ENCODE peak calls at places on chromosomes 11 and 22, in eight cellular contexts. J, F, S, V, Q, Y, B and N are unnamed samples.

GRCh38 chr11:119316017-119316728 is 757 bp downstream of the MCAM start:
- DNase-seq in J (peak), F (peak), S (no peak), V (peak), Q (no peak), Y (peak), B (no peak), N (no peak)

GRCh38 chr22:36641902-36642640 is 61.5 kb downstream of the CACNG2 start:
- DNase-seq in J (no peak), F (no peak), S (peak), V (no peak), Q (no peak), Y (no peak), B (no peak), N (no peak)

GRCh38 chr22:23062616-23063538 is 7.4 kb upstream of the GNAZ start:
- DNase-seq in J (no peak), F (no peak), S (no peak), V (no peak), Q (no peak), Y (no peak), B (peak), N (no peak)

GRCh38 chr11:25901415-25901814 is 430.5 kb upstream of the ANO3 start:
- DNase-seq in J (no peak), F (no peak), S (no peak), V (no peak), Q (no peak), Y (no peak), B (no peak), N (no peak)

GRCh38 chr11:9776203-9776602 is 112.3 kb downstream of the SWAP70 start:
- DNase-seq in J (no peak), F (no peak), S (no peak), V (no peak), Q (no peak), Y (no peak), B (no peak), N (no peak)

GRCh38 chr11:117634756-117635593 is 162.0 kb downstream of the DSCAML1 start:
- DNase-seq in J (no peak), F (no peak), S (peak), V (no peak), Q (no peak), Y (no peak), B (no peak), N (no peak)

GRCh38 chr11:132872223-132872622 is 660.1 kb downstream of the OPCML start:
- DNase-seq in J (no peak), F (no peak), S (no peak), V (no peak), Q (no peak), Y (no peak), B (no peak), N (no peak)

GRCh38 chr11:61645179-61645868 is 34.9 kb upstream of the DAGLA start:
- DNase-seq in J (peak), F (no peak), S (no peak), V (peak), Q (no peak), Y (no peak), B (no peak), N (no peak)

GRCh38 chr11:71936825-71937224 is 8.0 kb downstream of the RNF121 start:
- DNase-seq in J (no peak), F (no peak), S (peak), V (no peak), Q (no peak), Y (no peak), B (no peak), N (no peak)

GRCh38 chr22:29702025-29702930 is 17.5 kb upstream of the CABP7 start:
- DNase-seq in J (peak), F (no peak), S (no peak), V (no peak), Q (peak), Y (no peak), B (peak), N (no peak)

GRCh38 chr11:45166604-45166897 is 20.1 kb downstream of the PRDM11 start:
- DNase-seq in J (no peak), F (no peak), S (no peak), V (no peak), Q (no peak), Y (no peak), B (no peak), N (no peak)

GRCh38 chr22:47051435-47052175 is 289.2 kb downstream of the TBC1D22A start:
- DNase-seq in J (peak), F (no peak), S (no peak), V (no peak), Q (no peak), Y (no peak), B (no peak), N (no peak)

GRCh38 chr11:92890836-92891235 is 78.6 kb upstream of the MTNR1B start:
- DNase-seq in J (no peak), F (no peak), S (no peak), V (no peak), Q (no peak), Y (no peak), B (no peak), N (no peak)

GRCh38 chr11:3894128-3894731 is 38.8 kb downstream of the STIM1 start:
- DNase-seq in J (no peak), F (no peak), S (no peak), V (peak), Q (no peak), Y (no peak), B (peak), N (no peak)

GRCh38 chr11:4569075-4569474 is 12.5 kb upstream of the OR52I2 start:
- DNase-seq in J (no peak), F (no peak), S (no peak), V (no peak), Q (no peak), Y (peak), B (no peak), N (no peak)

GRCh38 chr22:33605201-33605600 is 315.1 kb downstream of the LARGE1 start:
- DNase-seq in J (no peak), F (no peak), S (no peak), V (no peak), Q (no peak), Y (no peak), B (no peak), N (no peak)

GRCh38 chr11:102293873-102294601 is 23.2 kb upstream of the BIRC3 start:
- DNase-seq in J (peak), F (no peak), S (peak), V (no peak), Q (no peak), Y (no peak), B (no peak), N (no peak)

GRCh38 chr11:113578715-113579250 is 103.6 kb upstream of the DRD2 start:
- DNase-seq in J (no peak), F (no peak), S (no peak), V (no peak), Q (no peak), Y (no peak), B (no peak), N (no peak)

GRCh38 chr11:113579292-113579940 is 104.2 kb upstream of the DRD2 start:
- DNase-seq in J (peak), F (no peak), S (no peak), V (no peak), Q (no peak), Y (peak), B (no peak), N (no peak)

GRCh38 chr11:113578164-113578455 is 102.9 kb upstream of the DRD2 start:
- DNase-seq in J (peak), F (no peak), S (no peak), V (no peak), Q (no peak), Y (no peak), B (no peak), N (no peak)

GRCh38 chr11:113574586-113574985 is 99.4 kb upstream of the DRD2 start:
- DNase-seq in J (no peak), F (no peak), S (no peak), V (no peak), Q (no peak), Y (no peak), B (no peak), N (no peak)

GRCh38 chr11:113577356-113578163 is 102.4 kb upstream of the DRD2 start:
- DNase-seq in J (no peak), F (no peak), S (no peak), V (no peak), Q (no peak), Y (peak), B (no peak), N (no peak)
- H3K27ac ChIP-seq in J (no peak), F (no peak), S (no peak), V (no peak), Q (no peak), Y (no peak), B (no peak), N (no peak)

DNA sequence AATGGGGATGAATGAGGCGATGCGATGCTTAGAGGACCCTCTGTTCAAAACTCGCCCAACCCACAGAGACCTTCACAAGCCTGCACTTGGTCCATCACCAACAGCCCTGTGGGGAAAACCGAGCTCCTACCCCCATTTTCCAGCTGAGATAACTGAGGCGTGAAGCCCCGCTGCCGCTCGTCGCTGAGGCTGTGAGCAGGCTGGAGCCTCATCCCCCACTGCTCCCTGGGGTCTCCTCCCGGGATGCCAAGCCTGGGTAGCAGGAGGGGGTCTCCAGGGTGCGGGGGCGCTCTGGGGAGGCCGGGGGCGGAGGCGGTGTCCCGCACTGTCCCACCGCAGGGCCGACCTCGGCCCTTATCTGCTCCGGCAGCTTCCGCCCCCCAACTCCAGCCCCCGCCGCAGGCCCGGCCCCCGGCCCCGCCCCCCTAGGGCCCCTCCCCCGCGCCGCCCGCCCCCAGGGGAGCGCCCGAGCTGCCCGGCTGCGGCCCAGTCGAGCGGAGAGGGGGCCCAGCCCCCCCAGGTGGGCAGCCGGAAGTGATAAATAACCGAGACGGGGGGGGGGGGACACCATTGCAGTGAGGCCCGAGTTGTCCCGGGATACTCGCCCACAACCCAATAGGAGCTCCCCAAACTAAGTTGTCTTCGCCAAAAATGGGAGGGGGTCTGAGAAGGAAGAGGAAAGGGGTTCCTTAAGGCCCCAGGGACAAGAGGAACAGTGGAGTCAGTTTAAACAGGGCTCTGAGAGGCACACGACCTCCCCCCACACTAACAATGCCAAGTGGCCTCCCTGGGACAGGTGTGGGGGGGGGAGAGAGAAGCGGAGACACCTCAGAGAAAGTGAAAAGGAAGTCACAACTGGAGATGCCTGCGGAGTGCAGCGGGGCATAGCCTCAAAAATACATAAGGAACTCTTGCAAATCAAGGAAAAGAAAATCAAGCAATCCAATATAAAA is 8.3 kb upstream of the SLC39A13 start:
- DNase-seq in J (peak), F (no peak), S (no peak), V (peak), Q (no peak), Y (peak), B (peak), N (no peak)
- H3K4me3 ChIP-seq in J (peak), F (peak), S (peak), V (peak), Q (peak), Y (peak), B (peak), N (peak)

GRCh38 chr11:34605481-34606325 is 15.2 kb upstream of the EHF start:
- DNase-seq in J (no peak), F (no peak), S (no peak), V (no peak), Q (no peak), Y (no peak), B (no peak), N (no peak)

GRCh38 chr11:34609850-34610249 is 11.0 kb upstream of the EHF start:
- DNase-seq in J (no peak), F (no peak), S (no peak), V (no peak), Q (peak), Y (no peak), B (no peak), N (no peak)

GRCh38 chr11:34606326-34607120 is 14.4 kb upstream of the EHF start:
- DNase-seq in J (no peak), F (no peak), S (no peak), V (no peak), Q (no peak), Y (no peak), B (peak), N (no peak)

GRCh38 chr11:34610324-34611041 is 10.4 kb upstream of the EHF start:
- DNase-seq in J (no peak), F (no peak), S (no peak), V (no peak), Q (peak), Y (no peak), B (no peak), N (no peak)

DNA sequence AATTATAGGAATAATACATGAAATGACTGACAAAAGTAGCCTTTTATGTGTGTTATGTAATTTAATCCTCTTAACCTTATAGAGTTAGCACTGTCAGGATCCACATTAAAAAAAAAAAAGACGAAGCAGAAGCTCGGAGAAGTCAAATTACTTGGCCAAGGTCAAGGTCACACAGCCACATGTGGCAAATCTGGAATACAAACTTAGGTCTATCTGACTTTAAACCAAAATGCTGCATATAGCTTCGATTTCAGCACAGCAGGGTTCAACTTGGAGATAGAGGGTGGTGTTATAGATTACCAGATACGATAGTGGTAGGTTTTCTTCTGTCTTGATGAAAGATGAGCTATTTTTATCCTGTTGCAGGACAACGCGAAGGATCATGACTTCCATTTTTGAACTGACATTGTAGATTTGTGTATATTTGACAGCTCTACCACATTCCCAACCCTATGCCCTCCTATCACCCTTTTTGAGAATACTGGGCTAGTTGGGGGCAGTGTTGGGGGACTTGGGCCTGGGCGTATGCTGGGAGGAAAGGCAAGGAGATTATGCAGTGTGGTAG is 11.6 kb upstream of the EHF start:
- DNase-seq in J (no peak), F (no peak), S (no peak), V (no peak), Q (peak), Y (no peak), B (no peak), N (no peak)
- H3K27ac ChIP-seq in J (no peak), F (no peak), S (no peak), V (no peak), Q (no peak), Y (no peak), B (no peak), N (no peak)

DNA sequence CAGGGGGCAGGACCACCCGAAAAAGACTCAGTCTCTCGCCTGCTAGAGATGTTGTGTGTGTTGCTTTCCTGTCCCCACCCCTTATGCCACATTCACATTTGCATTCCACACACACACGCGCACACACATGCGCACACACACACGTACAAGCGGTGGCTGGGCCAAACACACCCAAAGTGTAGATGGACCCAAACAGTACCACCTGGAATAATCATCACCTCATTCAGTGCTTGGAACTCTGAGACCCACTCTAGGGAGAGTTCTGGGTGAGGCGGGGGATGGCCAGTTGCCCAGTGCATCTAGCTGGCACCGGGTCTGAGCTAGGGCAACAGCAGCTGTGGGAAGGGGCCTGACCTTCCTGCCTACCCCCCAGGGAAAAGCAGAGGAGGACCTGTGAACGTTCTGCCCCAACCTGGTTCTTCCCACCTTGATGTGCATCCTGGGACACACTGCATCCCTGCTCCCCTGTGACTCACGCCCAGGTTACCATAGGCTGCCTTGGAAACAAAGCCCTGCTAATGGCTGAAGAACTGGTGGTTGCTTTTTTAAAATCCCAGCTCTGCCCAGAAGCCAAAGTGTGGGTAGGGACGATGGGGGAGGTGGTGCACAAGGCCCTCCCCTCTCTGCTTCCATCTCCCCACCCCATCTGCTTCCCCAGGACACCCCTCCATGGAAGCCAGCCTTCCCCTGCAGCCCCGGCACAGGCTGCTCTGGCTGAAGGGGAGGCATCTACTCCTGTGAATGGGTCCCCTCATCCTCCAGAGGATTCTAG is 7.9 kb upstream of the C11orf96 start:
- DNase-seq in J (no peak), F (no peak), S (no peak), V (no peak), Q (no peak), Y (no peak), B (peak), N (no peak)
- H3K4me3 ChIP-seq in J (no peak), F (no peak), S (no peak), V (no peak), Q (no peak), Y (no peak), B (no peak), N (no peak)

GRCh38 chr22:27811778-27812177 is 10.2 kb upstream of the MN1 start:
- DNase-seq in J (no peak), F (no peak), S (no peak), V (no peak), Q (no peak), Y (no peak), B (no peak), N (no peak)
- H3K27ac ChIP-seq in J (no peak), F (peak), S (no peak), V (no peak), Q (no peak), Y (no peak), B (no peak), N (no peak)